ENCODE peak calls at places on chromosomes 4 and X, in seven cellular contexts. V, A, C, L, M, O and I are unnamed samples.

GRCh38 chrX:24253469-24253868 is 60.4 kb downstream of the SUPT20HL2 start:
- DNase-seq in V (no peak), A (no peak), C (no peak), L (no peak), M (no peak), O (no peak), I (no peak)

GRCh38 chr4:23945521-23946017 is 55.7 kb upstream of the PPARGC1A start:
- DNase-seq in V (no peak), A (no peak), C (no peak), L (no peak), M (peak), O (no peak), I (no peak)

GRCh38 chr4:57943672-57944071 is 833.5 kb upstream of the IGFBP7 start:
- DNase-seq in V (no peak), A (no peak), C (no peak), L (no peak), M (peak), O (no peak), I (no peak)

GRCh38 chrX:78321809-78322208 is 5.6 kb downstream of the CYSLTR1 start:
- DNase-seq in V (no peak), A (no peak), C (no peak), L (no peak), M (peak), O (no peak), I (no peak)

GRCh38 chrX:11266329-11266830 is 26.8 kb upstream of the AMELX start:
- DNase-seq in V (no peak), A (no peak), C (no peak), L (no peak), M (no peak), O (no peak), I (no peak)

GRCh38 chr4:4425119-4425690 is 38.3 kb downstream of the NSG1 start:
- DNase-seq in V (no peak), A (no peak), C (no peak), L (no peak), M (no peak), O (no peak), I (no peak)

GRCh38 chr4:185987976-185988627 is 80.9 kb upstream of the TLR3 start:
- DNase-seq in V (no peak), A (no peak), C (no peak), L (no peak), M (no peak), O (no peak), I (no peak)

GRCh38 chrX:17680732-17681413 is 56.4 kb upstream of the SCML1 start:
- DNase-seq in V (no peak), A (no peak), C (no peak), L (no peak), M (no peak), O (no peak), I (no peak)

GRCh38 chr4:187294861-187295260 is 571.2 kb upstream of the FAT1 start:
- DNase-seq in V (peak), A (no peak), C (no peak), L (peak), M (no peak), O (no peak), I (no peak)

GRCh38 chr4:83267121-83267834 is 17.3 kb downstream of the COQ2 start:
- DNase-seq in V (no peak), A (no peak), C (no peak), L (no peak), M (no peak), O (no peak), I (no peak)

GRCh38 chrX:22340022-22340616 is 67.4 kb downstream of the CBLL2 start:
- DNase-seq in V (no peak), A (no peak), C (no peak), L (no peak), M (no peak), O (no peak), I (no peak)

GRCh38 chr4:186982160-186982559 is 258.5 kb upstream of the FAT1 start:
- DNase-seq in V (no peak), A (no peak), C (no peak), L (no peak), M (no peak), O (no peak), I (no peak)

GRCh38 chrX:39397561-39398200 is 596.4 kb downstream of the MID1IP1 start:
- DNase-seq in V (no peak), A (no peak), C (no peak), L (no peak), M (no peak), O (no peak), I (no peak)

DNA sequence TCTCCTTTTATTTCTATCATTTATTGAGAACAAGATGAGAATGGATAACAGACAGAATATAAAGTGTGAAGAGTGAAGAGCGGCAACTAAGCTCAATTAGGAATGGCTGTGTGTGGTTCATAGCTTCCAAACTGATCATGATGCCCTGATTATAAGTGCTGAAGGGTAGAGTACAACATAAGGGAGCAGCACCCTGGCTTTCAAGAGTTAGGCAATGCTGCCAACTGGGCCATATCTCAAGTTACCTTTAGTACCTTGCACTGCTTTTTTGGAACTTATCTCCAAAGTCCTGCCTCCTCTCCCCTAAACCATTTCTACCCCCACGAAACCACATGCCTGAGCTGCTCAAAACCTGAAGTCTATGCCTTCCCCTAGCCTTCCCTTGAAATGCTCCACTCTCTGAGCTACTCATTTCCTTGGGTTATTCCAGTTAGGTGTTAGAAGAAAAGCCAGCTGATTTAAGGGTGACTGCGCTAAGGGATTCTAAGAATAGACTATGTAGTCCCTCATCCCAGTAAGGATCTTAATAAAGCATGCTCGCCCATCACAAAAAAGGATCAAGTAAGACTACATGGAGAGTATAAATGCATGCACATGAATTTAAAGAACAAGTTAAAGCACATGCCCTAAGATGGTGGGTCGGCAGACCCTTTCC is 29.6 kb downstream of the MED14 start:
- DNase-seq in V (no peak), A (no peak), C (no peak), L (no peak), M (no peak), O (no peak), I (no peak)
- H3K27ac ChIP-seq in V (no peak), A (no peak), C (no peak), L (no peak), M (no peak), O (no peak), I (no peak)

GRCh38 chrX:119640621-119641020 is 34.4 kb upstream of the NKRF start:
- DNase-seq in V (no peak), A (no peak), C (no peak), L (no peak), M (no peak), O (no peak), I (no peak)

GRCh38 chrX:119635179-119635578 is 29.0 kb upstream of the NKRF start:
- DNase-seq in V (no peak), A (no peak), C (no peak), L (no peak), M (no peak), O (no peak), I (no peak)

GRCh38 chrX:119636419-119636818 is 30.2 kb upstream of the NKRF start:
- DNase-seq in V (no peak), A (no peak), C (no peak), L (no peak), M (no peak), O (peak), I (no peak)

GRCh38 chrX:119638725-119639471 is 32.7 kb upstream of the NKRF start:
- DNase-seq in V (no peak), A (no peak), C (no peak), L (no peak), M (no peak), O (peak), I (no peak)

GRCh38 chrX:119635799-119636198 is 29.6 kb upstream of the NKRF start:
- DNase-seq in V (no peak), A (no peak), C (no peak), L (no peak), M (no peak), O (no peak), I (no peak)
- H3K4me3 ChIP-seq in V (no peak), A (no peak), C (no peak), L (no peak), M (no peak), O (no peak), I (no peak)

GRCh38 chr4:37981844-37982720 is 21.9 kb downstream of the PTTG2 start:
- DNase-seq in V (no peak), A (no peak), C (no peak), L (no peak), M (no peak), O (no peak), I (no peak)
- H3K27ac ChIP-seq in V (no peak), A (no peak), C (no peak), L (no peak), M (no peak), O (no peak), I (no peak)

DNA sequence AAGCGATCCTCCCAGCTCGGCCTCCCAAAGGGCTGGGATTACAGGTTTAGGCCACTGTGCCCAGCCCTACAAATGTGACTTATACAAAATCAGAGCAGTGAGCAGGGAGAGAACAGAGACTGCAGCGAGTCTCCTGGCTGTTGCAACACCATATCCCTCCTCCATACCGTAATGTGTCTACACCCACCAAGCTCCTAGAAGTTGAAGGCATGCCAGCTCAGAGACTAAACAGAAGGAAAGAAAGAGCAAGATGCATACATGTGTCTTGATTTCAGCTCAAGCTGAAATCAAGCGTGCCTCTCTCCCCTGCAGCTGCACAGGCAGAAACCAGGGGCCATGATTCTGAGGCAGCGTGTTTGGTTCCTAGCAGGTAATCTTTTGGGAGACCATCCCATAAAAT is 34.7 kb downstream of the AFAP1 start:
- DNase-seq in V (peak), A (no peak), C (no peak), L (no peak), M (no peak), O (no peak), I (no peak)
- H3K4me3 ChIP-seq in V (no peak), A (no peak), C (no peak), L (no peak), M (no peak), O (no peak), I (no peak)

DNA sequence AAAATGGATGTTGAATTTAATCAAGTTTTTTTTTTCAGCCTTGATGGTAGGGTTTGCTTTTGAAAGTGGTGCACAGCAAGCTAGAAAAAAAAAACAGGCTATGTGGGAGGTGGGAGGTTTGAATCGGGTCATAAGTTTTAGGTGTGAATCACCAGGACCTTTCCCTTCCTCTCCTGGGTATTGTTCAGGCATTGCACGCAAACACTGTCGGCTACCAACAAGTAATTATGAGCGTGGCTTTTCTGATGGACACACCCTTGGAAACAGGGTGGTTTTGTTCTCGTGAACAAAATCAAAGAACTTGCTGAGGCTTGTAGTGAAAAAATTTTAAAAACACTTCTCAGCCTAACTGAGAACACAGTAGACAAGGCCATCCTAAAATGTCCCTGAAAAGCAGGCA is 18.1 kb downstream of the PIR start:
- DNase-seq in V (no peak), A (no peak), C (no peak), L (peak), M (no peak), O (no peak), I (no peak)
- H3K27ac ChIP-seq in V (no peak), A (no peak), C (peak), L (peak), M (no peak), O (peak), I (no peak)

GRCh38 chrX:2892816-2893215 is 36.3 kb downstream of the ARSD start:
- DNase-seq in V (no peak), A (no peak), C (no peak), L (no peak), M (no peak), O (no peak), I (no peak)

GRCh38 chrX:2894885-2895292 is 34.2 kb downstream of the ARSD start:
- DNase-seq in V (peak), A (no peak), C (no peak), L (no peak), M (no peak), O (no peak), I (no peak)

GRCh38 chrX:2901367-2902036 is 27.6 kb downstream of the ARSD start:
- DNase-seq in V (peak), A (no peak), C (no peak), L (no peak), M (no peak), O (no peak), I (no peak)

GRCh38 chrX:2898861-2899512 is 30.2 kb downstream of the ARSD start:
- DNase-seq in V (no peak), A (no peak), C (no peak), L (no peak), M (no peak), O (no peak), I (no peak)

DNA sequence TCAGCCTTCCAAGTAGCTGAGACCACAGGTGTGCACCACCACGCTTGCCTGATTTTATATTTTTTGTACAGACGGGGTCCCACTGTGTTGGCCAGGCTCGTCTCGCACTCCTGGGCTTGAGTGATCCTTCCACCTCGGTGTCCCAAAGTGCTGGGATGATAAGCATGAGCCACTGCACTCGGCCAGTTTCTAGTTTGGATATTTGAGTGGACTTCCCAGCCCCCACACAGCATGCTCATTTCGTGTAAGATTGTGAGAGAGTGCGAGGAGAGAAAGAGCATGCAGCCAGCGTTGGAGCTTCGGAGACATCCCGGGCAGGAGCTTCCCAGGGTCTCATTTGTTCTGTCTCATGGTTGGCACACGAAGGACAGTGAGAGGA is 31.8 kb downstream of the ARSD start:
- DNase-seq in V (no peak), A (no peak), C (no peak), L (no peak), M (no peak), O (no peak), I (no peak)
- H3K4me3 ChIP-seq in V (no peak), A (no peak), C (no peak), L (no peak), M (no peak), O (no peak), I (no peak)

GRCh38 chr4:87103691-87104187 is 116.7 kb downstream of the KLHL8 start:
- DNase-seq in V (peak), A (no peak), C (peak), L (peak), M (no peak), O (no peak), I (no peak)

GRCh38 chr4:87100093-87100634 is 120.3 kb downstream of the KLHL8 start:
- DNase-seq in V (no peak), A (no peak), C (no peak), L (no peak), M (no peak), O (no peak), I (no peak)

GRCh38 chr4:87105101-87105852 is 115.1 kb downstream of the KLHL8 start:
- DNase-seq in V (no peak), A (no peak), C (no peak), L (no peak), M (no peak), O (no peak), I (no peak)

GRCh38 chr4:87103086-87103485 is 117.3 kb downstream of the KLHL8 start:
- DNase-seq in V (no peak), A (no peak), C (no peak), L (no peak), M (no peak), O (no peak), I (no peak)

GRCh38 chr4:87101543-87102199 is 118.7 kb downstream of the KLHL8 start:
- DNase-seq in V (no peak), A (no peak), C (no peak), L (no peak), M (no peak), O (no peak), I (no peak)
- H3K27ac ChIP-seq in V (no peak), A (no peak), C (no peak), L (peak), M (no peak), O (no peak), I (no peak)

GRCh38 chrX:36986231-36986630 is 21.9 kb upstream of the FAM47C start:
- DNase-seq in V (no peak), A (no peak), C (no peak), L (no peak), M (no peak), O (no peak), I (no peak)
- H3K4me3 ChIP-seq in V (peak), A (no peak), C (no peak), L (no peak), M (peak), O (no peak), I (peak)